ENCODE peak calls at places on chromosome 3, in five cellular contexts. One of them, this sample, is unnamed.

GRCh38 chr3:13162550-13163320 is 89.5 kb upstream of the IQSEC1 start:
- DNase-seq in AG04450: no peak
- DNase-seq in prostate gland: no peak
- DNase-seq in cardiac fibroblast: no peak
- DNase-seq in dorsolateral prefrontal cortex: no peak
- DNase-seq in this sample: no peak

GRCh38 chr3:133366921-133367320 is 32.9 kb upstream of the BFSP2 start:
- DNase-seq in prostate gland: no peak
- DNase-seq in dorsolateral prefrontal cortex: no peak
- DNase-seq in cardiac fibroblast: no peak
- DNase-seq in AG04450: no peak
- DNase-seq in this sample: no peak

GRCh38 chr3:46484911-46485696 is 12.7 kb upstream of the RTP3 start:
- DNase-seq in dorsolateral prefrontal cortex: no peak
- DNase-seq in cardiac fibroblast: no peak
- DNase-seq in prostate gland: no peak
- DNase-seq in AG04450: no peak
- DNase-seq in this sample: no peak

GRCh38 chr3:5390221-5390620 is 202.7 kb downstream of the EDEM1 start:
- DNase-seq in prostate gland: no peak
- DNase-seq in dorsolateral prefrontal cortex: no peak
- DNase-seq in AG04450: no peak
- DNase-seq in cardiac fibroblast: no peak
- DNase-seq in this sample: no peak

GRCh38 chr3:167066977-167067843 is 312.9 kb downstream of the ZBBX start:
- DNase-seq in prostate gland: no peak
- DNase-seq in cardiac fibroblast: no peak
- DNase-seq in dorsolateral prefrontal cortex: no peak
- DNase-seq in AG04450: no peak
- DNase-seq in this sample: no peak

GRCh38 chr3:195250473-195251251 is 20.3 kb downstream of the XXYLT1 start:
- DNase-seq in prostate gland: no peak
- DNase-seq in dorsolateral prefrontal cortex: no peak
- DNase-seq in AG04450: no peak
- DNase-seq in cardiac fibroblast: peak
- DNase-seq in this sample: peak

GRCh38 chr3:53151465-53151864 is 9.5 kb upstream of the PRKCD start:
- DNase-seq in cardiac fibroblast: no peak
- DNase-seq in prostate gland: no peak
- DNase-seq in AG04450: no peak
- DNase-seq in dorsolateral prefrontal cortex: no peak
- DNase-seq in this sample: no peak

GRCh38 chr3:71138410-71138809 is 445.1 kb downstream of the FOXP1 start:
- DNase-seq in prostate gland: no peak
- DNase-seq in AG04450: no peak
- DNase-seq in dorsolateral prefrontal cortex: no peak
- DNase-seq in cardiac fibroblast: no peak
- DNase-seq in this sample: no peak

GRCh38 chr3:177106594-177106993 is 90.7 kb downstream of the TBL1XR1 start:
- DNase-seq in AG04450: no peak
- DNase-seq in cardiac fibroblast: no peak
- DNase-seq in dorsolateral prefrontal cortex: no peak
- DNase-seq in prostate gland: no peak
- DNase-seq in this sample: no peak

GRCh38 chr3:186308549-186308948 is 53.5 kb downstream of the DGKG start:
- DNase-seq in cardiac fibroblast: no peak
- DNase-seq in prostate gland: no peak
- DNase-seq in AG04450: no peak
- DNase-seq in dorsolateral prefrontal cortex: no peak
- DNase-seq in this sample: no peak

GRCh38 chr3:66602237-66602636 is 101.4 kb upstream of the LRIG1 start:
- DNase-seq in cardiac fibroblast: peak
- DNase-seq in dorsolateral prefrontal cortex: no peak
- DNase-seq in prostate gland: no peak
- DNase-seq in AG04450: no peak
- DNase-seq in this sample: no peak

GRCh38 chr3:59308684-59309083 is 258.9 kb upstream of the CFAP20DC start:
- DNase-seq in dorsolateral prefrontal cortex: no peak
- DNase-seq in AG04450: no peak
- DNase-seq in prostate gland: no peak
- DNase-seq in cardiac fibroblast: no peak
- DNase-seq in this sample: no peak

GRCh38 chr3:153373571-153373970 is 211.5 kb downstream of the RAP2B start:
- DNase-seq in dorsolateral prefrontal cortex: no peak
- DNase-seq in prostate gland: no peak
- DNase-seq in AG04450: no peak
- DNase-seq in cardiac fibroblast: peak
- DNase-seq in this sample: peak

GRCh38 chr3:159273608-159274007 is 471.8 kb downstream of the MFSD1 start:
- DNase-seq in dorsolateral prefrontal cortex: no peak
- DNase-seq in cardiac fibroblast: peak
- DNase-seq in prostate gland: no peak
- DNase-seq in AG04450: no peak
- DNase-seq in this sample: peak

GRCh38 chr3:124463234-124463633 is 267.0 kb upstream of the UMPS start:
- DNase-seq in cardiac fibroblast: no peak
- DNase-seq in AG04450: no peak
- DNase-seq in prostate gland: no peak
- DNase-seq in dorsolateral prefrontal cortex: no peak
- DNase-seq in this sample: no peak

GRCh38 chr3:153311531-153311930 is 149.5 kb downstream of the RAP2B start:
- DNase-seq in dorsolateral prefrontal cortex: no peak
- DNase-seq in prostate gland: no peak
- DNase-seq in cardiac fibroblast: no peak
- DNase-seq in AG04450: no peak
- DNase-seq in this sample: no peak

GRCh38 chr3:27138562-27138961 is 230.6 kb downstream of the NEK10 start:
- DNase-seq in prostate gland: peak
- DNase-seq in dorsolateral prefrontal cortex: no peak
- DNase-seq in cardiac fibroblast: no peak
- DNase-seq in AG04450: no peak
- DNase-seq in this sample: no peak
- H3K4me3 ChIP-seq in prostate gland: no peak
- H3K4me3 ChIP-seq in dorsolateral prefrontal cortex: no peak
- H3K4me3 ChIP-seq in cardiac fibroblast: no peak
- H3K4me3 ChIP-seq in AG04450: no peak
- H3K4me3 ChIP-seq in this sample: no peak

GRCh38 chr3:41900265-41900664 is 61.6 kb downstream of the ULK4 start:
- DNase-seq in AG04450: no peak
- DNase-seq in prostate gland: no peak
- DNase-seq in dorsolateral prefrontal cortex: no peak
- DNase-seq in cardiac fibroblast: peak
- DNase-seq in this sample: peak
- TF ChIP-seq CTCF in AG04450: no peak
- TF ChIP-seq CTCF in prostate gland: no peak
- TF ChIP-seq CTCF in dorsolateral prefrontal cortex: no peak
- TF ChIP-seq CTCF in cardiac fibroblast: no peak
- TF ChIP-seq CTCF in this sample: no peak

GRCh38 chr3:107432646-107433045 is 55.4 kb downstream of the CCDC54 start:
- DNase-seq in AG04450: no peak
- DNase-seq in cardiac fibroblast: no peak
- DNase-seq in prostate gland: no peak
- DNase-seq in dorsolateral prefrontal cortex: no peak
- DNase-seq in this sample: no peak
- H3K4me3 ChIP-seq in AG04450: peak
- H3K4me3 ChIP-seq in cardiac fibroblast: no peak
- H3K4me3 ChIP-seq in prostate gland: peak
- H3K4me3 ChIP-seq in dorsolateral prefrontal cortex: peak
- H3K4me3 ChIP-seq in this sample: peak

DNA sequence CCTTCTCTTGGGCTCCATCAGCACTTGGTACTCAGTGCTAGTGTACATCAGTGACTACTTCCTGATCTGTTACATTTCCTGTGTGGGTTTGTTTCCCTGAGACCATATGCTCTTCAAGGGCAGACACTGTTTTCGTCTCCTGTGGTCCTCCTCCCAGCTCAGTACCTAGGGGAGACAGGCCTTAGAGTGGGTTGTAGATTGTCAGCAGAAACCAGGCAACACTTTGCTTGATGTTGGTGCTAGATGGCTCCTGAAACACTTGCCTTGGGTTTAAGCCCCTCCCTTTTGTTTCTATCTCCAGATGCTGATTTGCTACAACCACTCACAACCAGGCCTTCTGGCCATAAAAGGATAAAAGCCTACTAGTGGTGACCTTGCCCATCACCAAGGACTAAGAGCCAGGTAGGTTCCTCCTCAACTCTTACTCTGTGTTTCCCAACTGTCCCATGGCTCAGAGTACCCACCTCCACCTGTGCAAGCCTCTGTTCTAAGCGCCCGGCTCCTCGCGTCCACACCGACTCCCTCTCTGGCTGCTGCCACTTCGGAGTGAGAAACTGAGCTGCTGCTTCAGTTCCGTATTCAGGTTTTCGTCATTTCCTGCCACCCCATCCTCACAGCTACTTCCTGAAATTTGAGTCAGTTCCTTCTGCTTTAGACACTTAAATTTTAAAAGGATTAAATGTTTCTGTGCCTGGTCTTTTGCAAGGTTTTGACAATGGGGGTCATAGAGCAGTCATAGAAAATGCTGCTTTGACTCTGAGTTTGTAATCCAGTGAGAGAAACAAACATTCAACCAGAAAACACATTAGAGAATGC is at the start of gene HCLS1:
- DNase-seq in AG04450: no peak
- DNase-seq in dorsolateral prefrontal cortex: no peak
- DNase-seq in prostate gland: peak
- DNase-seq in cardiac fibroblast: peak
- DNase-seq in this sample: peak
- TF ChIP-seq CTCF in AG04450: no peak
- TF ChIP-seq CTCF in dorsolateral prefrontal cortex: no peak
- TF ChIP-seq CTCF in prostate gland: no peak
- TF ChIP-seq CTCF in cardiac fibroblast: no peak
- TF ChIP-seq CTCF in this sample: no peak

GRCh38 chr3:102189564-102190339 is 245.1 kb upstream of the ZPLD1 start:
- DNase-seq in cardiac fibroblast: peak
- DNase-seq in prostate gland: no peak
- DNase-seq in AG04450: no peak
- DNase-seq in dorsolateral prefrontal cortex: no peak
- DNase-seq in this sample: peak

GRCh38 chr3:102193255-102193654 is 241.6 kb upstream of the ZPLD1 start:
- DNase-seq in dorsolateral prefrontal cortex: no peak
- DNase-seq in AG04450: no peak
- DNase-seq in prostate gland: no peak
- DNase-seq in cardiac fibroblast: no peak
- DNase-seq in this sample: no peak

GRCh38 chr3:102194001-102194400 is 240.8 kb upstream of the ZPLD1 start:
- DNase-seq in AG04450: no peak
- DNase-seq in cardiac fibroblast: no peak
- DNase-seq in prostate gland: no peak
- DNase-seq in dorsolateral prefrontal cortex: no peak
- DNase-seq in this sample: no peak

GRCh38 chr3:102192575-102192974 is 242.2 kb upstream of the ZPLD1 start:
- DNase-seq in cardiac fibroblast: no peak
- DNase-seq in dorsolateral prefrontal cortex: no peak
- DNase-seq in AG04450: no peak
- DNase-seq in prostate gland: no peak
- DNase-seq in this sample: no peak

GRCh38 chr3:102190340-102190723 is 244.5 kb upstream of the ZPLD1 start:
- DNase-seq in dorsolateral prefrontal cortex: no peak
- DNase-seq in cardiac fibroblast: no peak
- DNase-seq in prostate gland: no peak
- DNase-seq in AG04450: no peak
- DNase-seq in this sample: no peak
- H3K4me3 ChIP-seq in dorsolateral prefrontal cortex: no peak
- H3K4me3 ChIP-seq in cardiac fibroblast: no peak
- H3K4me3 ChIP-seq in prostate gland: no peak
- H3K4me3 ChIP-seq in AG04450: no peak
- H3K4me3 ChIP-seq in this sample: no peak

GRCh38 chr3:15974647-15975046 is 176.9 kb upstream of the ANKRD28 start:
- DNase-seq in prostate gland: no peak
- DNase-seq in dorsolateral prefrontal cortex: no peak
- DNase-seq in AG04450: no peak
- DNase-seq in cardiac fibroblast: no peak
- DNase-seq in this sample: no peak
- TF ChIP-seq CTCF in prostate gland: no peak
- TF ChIP-seq CTCF in dorsolateral prefrontal cortex: no peak
- TF ChIP-seq CTCF in AG04450: peak
- TF ChIP-seq CTCF in cardiac fibroblast: peak
- TF ChIP-seq CTCF in this sample: peak

DNA sequence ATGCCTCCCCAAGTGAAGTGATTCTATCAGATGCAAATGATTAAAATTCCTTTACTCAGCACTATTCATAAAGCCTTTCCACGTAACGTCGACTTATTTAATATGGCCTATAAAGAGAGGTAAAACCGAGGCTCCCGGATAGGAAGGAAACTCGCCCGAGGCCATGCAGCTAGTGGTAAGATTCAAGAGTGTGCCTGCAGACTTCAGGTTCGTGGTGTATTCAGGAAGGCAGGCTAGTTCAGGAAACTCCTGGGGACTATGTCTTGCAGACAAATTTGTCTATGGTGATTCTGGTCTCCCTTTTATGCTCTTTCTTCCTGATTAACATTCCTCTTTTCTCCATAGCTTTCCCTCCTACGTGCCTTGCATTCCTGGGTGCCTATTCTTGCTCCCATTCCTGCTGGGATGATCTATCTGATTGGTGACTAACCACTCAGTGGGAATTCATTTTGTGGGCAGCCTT is 150.7 kb downstream of the SST start:
- DNase-seq in AG04450: no peak
- DNase-seq in prostate gland: no peak
- DNase-seq in dorsolateral prefrontal cortex: no peak
- DNase-seq in cardiac fibroblast: no peak
- DNase-seq in this sample: peak
- H3K4me3 ChIP-seq in AG04450: no peak
- H3K4me3 ChIP-seq in prostate gland: no peak
- H3K4me3 ChIP-seq in dorsolateral prefrontal cortex: no peak
- H3K4me3 ChIP-seq in cardiac fibroblast: no peak
- H3K4me3 ChIP-seq in this sample: no peak

DNA sequence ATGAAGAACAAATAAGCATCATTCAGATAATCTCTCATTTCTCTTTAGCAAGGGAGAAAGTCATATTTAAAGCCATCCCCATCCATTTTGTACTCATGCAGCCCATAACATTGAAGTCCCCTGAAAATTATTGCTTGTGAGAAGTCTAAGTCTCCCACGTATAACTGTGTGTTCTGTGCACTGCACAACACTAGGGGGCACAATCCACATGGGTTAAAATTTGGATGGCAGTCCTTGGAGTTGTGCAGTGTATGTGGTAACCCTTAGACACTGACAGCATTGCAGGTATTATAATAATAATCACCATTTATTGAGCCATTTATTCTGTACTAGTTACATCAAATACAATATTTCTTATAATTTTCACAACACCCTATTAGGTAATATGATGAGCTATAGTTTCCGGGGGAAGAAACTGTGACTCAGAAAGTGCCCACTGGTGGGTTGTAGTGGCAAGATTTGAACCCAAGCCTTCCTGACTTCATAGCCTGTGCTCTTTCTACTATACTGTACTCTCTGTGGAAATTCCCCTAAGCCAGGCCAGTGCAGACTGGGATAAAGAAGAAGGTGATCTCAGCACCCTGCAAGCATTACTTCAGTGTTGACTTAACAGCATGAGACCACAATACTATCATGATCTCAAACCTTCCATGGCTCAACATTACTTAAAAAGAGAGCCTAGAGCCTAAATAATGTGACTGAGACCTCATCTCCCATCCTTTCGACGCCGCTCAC is 15.7 kb downstream of the KCNAB1 start:
- DNase-seq in dorsolateral prefrontal cortex: no peak
- DNase-seq in cardiac fibroblast: no peak
- DNase-seq in AG04450: no peak
- DNase-seq in prostate gland: no peak
- DNase-seq in this sample: peak
- TF ChIP-seq CTCF in dorsolateral prefrontal cortex: no peak
- TF ChIP-seq CTCF in cardiac fibroblast: peak
- TF ChIP-seq CTCF in AG04450: peak
- TF ChIP-seq CTCF in prostate gland: no peak
- TF ChIP-seq CTCF in this sample: peak

GRCh38 chr3:127823590-127823857 is 1.2 kb upstream of the MGLL start:
- DNase-seq in dorsolateral prefrontal cortex: no peak
- DNase-seq in AG04450: no peak
- DNase-seq in prostate gland: no peak
- DNase-seq in cardiac fibroblast: no peak
- DNase-seq in this sample: no peak
- H3K4me3 ChIP-seq in dorsolateral prefrontal cortex: peak
- H3K4me3 ChIP-seq in AG04450: peak
- H3K4me3 ChIP-seq in prostate gland: peak
- H3K4me3 ChIP-seq in cardiac fibroblast: peak
- H3K4me3 ChIP-seq in this sample: peak